ENCODE peak calls at places on chromosome 2, in seven cellular contexts. One of them, this sample, is unnamed.

GRCh38 chr2:201470821-201471731 is 19.5 kb downstream of the STRADB start:
- DNase-seq in Daoy: no peak
- DNase-seq in tibial nerve: no peak
- DNase-seq in activated naive CD4-positive, alpha-beta T cell treated with Interleukin-2 at 50 U/mL for 16 hours: no peak
- DNase-seq in GM23248: peak; percentile 12
- DNase-seq in neural progenitor cell: peak; percentile 62
- DNase-seq in stimulated activated CD8-positive, alpha-beta memory T cell treated with anti-CD3 and anti-CD28 coated beads, Interleukin-2, amount 100 ng/mL, for 1 hour: no peak
- DNase-seq in this sample: peak; percentile 12

GRCh38 chr2:52178845-52179244 is 1146.9 kb upstream of the NRXN1 start:
- DNase-seq in Daoy: no peak
- DNase-seq in tibial nerve: no peak
- DNase-seq in activated naive CD4-positive, alpha-beta T cell treated with Interleukin-2 at 50 U/mL for 16 hours: no peak
- DNase-seq in GM23248: no peak
- DNase-seq in neural progenitor cell: no peak
- DNase-seq in stimulated activated CD8-positive, alpha-beta memory T cell treated with anti-CD3 and anti-CD28 coated beads, Interleukin-2, amount 100 ng/mL, for 1 hour: no peak
- DNase-seq in this sample: no peak

GRCh38 chr2:15714002-15714401 is 122.3 kb downstream of the DDX1 start:
- DNase-seq in Daoy: no peak
- DNase-seq in tibial nerve: no peak
- DNase-seq in activated naive CD4-positive, alpha-beta T cell treated with Interleukin-2 at 50 U/mL for 16 hours: no peak
- DNase-seq in GM23248: no peak
- DNase-seq in neural progenitor cell: no peak
- DNase-seq in stimulated activated CD8-positive, alpha-beta memory T cell treated with anti-CD3 and anti-CD28 coated beads, Interleukin-2, amount 100 ng/mL, for 1 hour: no peak
- DNase-seq in this sample: no peak

GRCh38 chr2:174753038-174753633 is 11.1 kb downstream of the CHRNA1 start:
- DNase-seq in Daoy: peak; percentile 27
- DNase-seq in tibial nerve: no peak
- DNase-seq in activated naive CD4-positive, alpha-beta T cell treated with Interleukin-2 at 50 U/mL for 16 hours: peak; percentile 46
- DNase-seq in GM23248: no peak
- DNase-seq in neural progenitor cell: no peak
- DNase-seq in stimulated activated CD8-positive, alpha-beta memory T cell treated with anti-CD3 and anti-CD28 coated beads, Interleukin-2, amount 100 ng/mL, for 1 hour: no peak
- DNase-seq in this sample: no peak

GRCh38 chr2:11912980-11913379 is 166.5 kb downstream of the LPIN1 start:
- DNase-seq in Daoy: no peak
- DNase-seq in tibial nerve: no peak
- DNase-seq in activated naive CD4-positive, alpha-beta T cell treated with Interleukin-2 at 50 U/mL for 16 hours: no peak
- DNase-seq in GM23248: no peak
- DNase-seq in neural progenitor cell: no peak
- DNase-seq in stimulated activated CD8-positive, alpha-beta memory T cell treated with anti-CD3 and anti-CD28 coated beads, Interleukin-2, amount 100 ng/mL, for 1 hour: no peak
- DNase-seq in this sample: no peak

GRCh38 chr2:237694423-237695194 is 67.2 kb downstream of the LRRFIP1 start:
- DNase-seq in Daoy: no peak
- DNase-seq in tibial nerve: no peak
- DNase-seq in activated naive CD4-positive, alpha-beta T cell treated with Interleukin-2 at 50 U/mL for 16 hours: no peak
- DNase-seq in GM23248: no peak
- DNase-seq in neural progenitor cell: no peak
- DNase-seq in stimulated activated CD8-positive, alpha-beta memory T cell treated with anti-CD3 and anti-CD28 coated beads, Interleukin-2, amount 100 ng/mL, for 1 hour: no peak
- DNase-seq in this sample: no peak

GRCh38 chr2:241645056-241645914 is 7.8 kb downstream of the ATG4B start:
- DNase-seq in Daoy: no peak
- DNase-seq in tibial nerve: no peak
- DNase-seq in activated naive CD4-positive, alpha-beta T cell treated with Interleukin-2 at 50 U/mL for 16 hours: no peak
- DNase-seq in GM23248: no peak
- DNase-seq in neural progenitor cell: no peak
- DNase-seq in stimulated activated CD8-positive, alpha-beta memory T cell treated with anti-CD3 and anti-CD28 coated beads, Interleukin-2, amount 100 ng/mL, for 1 hour: no peak
- DNase-seq in this sample: no peak

GRCh38 chr2:170396799-170397459 is 219.0 kb downstream of the MYO3B start:
- DNase-seq in Daoy: no peak
- DNase-seq in tibial nerve: no peak
- DNase-seq in activated naive CD4-positive, alpha-beta T cell treated with Interleukin-2 at 50 U/mL for 16 hours: no peak
- DNase-seq in GM23248: peak; percentile 37
- DNase-seq in neural progenitor cell: no peak
- DNase-seq in stimulated activated CD8-positive, alpha-beta memory T cell treated with anti-CD3 and anti-CD28 coated beads, Interleukin-2, amount 100 ng/mL, for 1 hour: no peak
- DNase-seq in this sample: peak; percentile 15

GRCh38 chr2:233082222-233082933 is 22.2 kb downstream of the INPP5D start:
- DNase-seq in Daoy: no peak
- DNase-seq in tibial nerve: no peak
- DNase-seq in activated naive CD4-positive, alpha-beta T cell treated with Interleukin-2 at 50 U/mL for 16 hours: no peak
- DNase-seq in GM23248: no peak
- DNase-seq in neural progenitor cell: no peak
- DNase-seq in stimulated activated CD8-positive, alpha-beta memory T cell treated with anti-CD3 and anti-CD28 coated beads, Interleukin-2, amount 100 ng/mL, for 1 hour: no peak
- DNase-seq in this sample: no peak

This sample was measured in Caco-2.